ENCODE peak calls at places on chromosomes 4 and X, in seven cellular contexts. D, E, Q, K, I, T and J are unnamed samples.

GRCh38 chrX:150450519-150451177 is 87.5 kb downstream of the MAMLD1 start:
- DNase-seq in T (no peak), Q (no peak), K (no peak), D (no peak), E (no peak), I (no peak), J (no peak)

GRCh38 chr4:182102576-182102975 is 140.6 kb upstream of the TENM3 start:
- DNase-seq in I (no peak), T (no peak), K (no peak), D (no peak), E (no peak), Q (no peak), J (no peak)

GRCh38 chr4:77104405-77105292 is 28.9 kb upstream of the CCNI start:
- DNase-seq in T (no peak), Q (peak; percentile 52), K (peak; percentile 42), I (peak; percentile 61), E (peak; percentile 31), D (peak; percentile 32), J (no peak)

GRCh38 chrX:42952621-42953020 is 174.7 kb upstream of the PPP1R2C start:
- DNase-seq in T (no peak), K (no peak), D (no peak), I (no peak), E (no peak), Q (no peak), J (no peak)

GRCh38 chrX:17605676-17606075 is 131.6 kb upstream of the SCML1 start:
- DNase-seq in K (no peak), I (peak; percentile 56), T (no peak), E (no peak), Q (no peak), D (no peak), J (no peak)

GRCh38 chr4:41692717-41693345 is 55.7 kb downstream of the PHOX2B start:
- DNase-seq in D (peak; percentile 63), Q (peak; percentile 21), K (peak; percentile 53), E (peak; percentile 27), I (peak; percentile 46), T (no peak), J (peak; percentile 23)

GRCh38 chr4:139295317-139296299 is 5.7 kb upstream of the NAA15 start:
- DNase-seq in Q (peak; percentile 97), I (peak; percentile 91), T (peak; percentile 98), E (peak; percentile 97), K (peak; percentile 88), D (peak; percentile 92), J (peak; percentile 91)

GRCh38 chrX:44239036-44239435 is 104.4 kb downstream of the EFHC2 start:
- DNase-seq in D (no peak), I (no peak), Q (no peak), T (no peak), E (no peak), K (no peak), J (no peak)

GRCh38 chr4:5813882-5814255 is 79.0 kb downstream of the CRMP1 start:
- DNase-seq in E (no peak), I (no peak), K (no peak), D (no peak), T (no peak), Q (no peak), J (no peak)

GRCh38 chr4:126530996-126531585 is 1101.7 kb upstream of the INTU start:
- DNase-seq in E (no peak), D (peak; percentile 56), T (no peak), I (no peak), Q (no peak), K (peak; percentile 7), J (no peak)

GRCh38 chr4:6180841-6181631 is 19.3 kb downstream of the JAKMIP1 start:
- DNase-seq in K (no peak), T (no peak), D (no peak), I (no peak), E (no peak), Q (no peak), J (peak; percentile 66)

GRCh38 chr4:167028976-167029375 is 205.3 kb downstream of the SPOCK3 start:
- DNase-seq in E (no peak), K (no peak), D (no peak), Q (no peak), I (no peak), T (no peak), J (no peak)

GRCh38 chrX:44529315-44529714 is 13.3 kb downstream of the FUNDC1 start:
- DNase-seq in K (peak; percentile 22), D (peak; percentile 16), E (no peak), Q (no peak), T (no peak), I (no peak), J (no peak)

GRCh38 chr4:13483142-13484044 is 747 bp downstream of the RAB28 start:
- DNase-seq in K (peak; percentile 73), Q (peak; percentile 48), I (peak; percentile 72), T (no peak), E (peak; percentile 21), D (peak; percentile 71), J (no peak)

GRCh38 chr4:174314274-174314673 is 30.6 kb downstream of the CEP44 start:
- DNase-seq in I (no peak), K (no peak), E (no peak), T (no peak), Q (no peak), D (no peak), J (no peak)

GRCh38 chr4:109875106-109875505 is 27.2 kb downstream of the LRIT3 start:
- DNase-seq in D (no peak), T (no peak), K (no peak), Q (no peak), E (no peak), I (no peak), J (no peak)

GRCh38 chr4:176587920-176588319 is 204.8 kb downstream of the VEGFC start:
- DNase-seq in T (no peak), E (no peak), I (peak; percentile 97), D (peak; percentile 92), K (peak; percentile 92), Q (no peak), J (no peak)

GRCh38 chrX:85309717-85310116 is 65.9 kb downstream of the ZNF711 start:
- DNase-seq in K (no peak), T (no peak), D (no peak), I (no peak), E (no peak), Q (no peak), J (no peak)
- TF ChIP-seq CTCF in K (no peak), T (no peak), D (no peak), I (no peak), E (peak; percentile 51), Q (no peak), J (no peak)

GRCh38 chr4:113358784-113359183 is 309.3 kb downstream of the ANK2 start:
- DNase-seq in Q (no peak), E (no peak), T (no peak), D (peak; percentile 16), I (no peak), K (no peak), J (no peak)
- TF ChIP-seq CTCF in Q (no peak), E (no peak), T (no peak), D (peak; percentile 10), I (no peak), K (no peak), J (no peak)

GRCh38 chrX:48649109-48649508 is 34.5 kb upstream of the WAS start:
- DNase-seq in Q (no peak), K (peak; percentile 17), E (no peak), I (no peak), D (no peak), T (no peak), J (no peak)

GRCh38 chrX:48645669-48646068 is 37.9 kb upstream of the WAS start:
- DNase-seq in K (no peak), T (no peak), I (no peak), D (no peak), E (no peak), Q (no peak), J (no peak)

DNA sequence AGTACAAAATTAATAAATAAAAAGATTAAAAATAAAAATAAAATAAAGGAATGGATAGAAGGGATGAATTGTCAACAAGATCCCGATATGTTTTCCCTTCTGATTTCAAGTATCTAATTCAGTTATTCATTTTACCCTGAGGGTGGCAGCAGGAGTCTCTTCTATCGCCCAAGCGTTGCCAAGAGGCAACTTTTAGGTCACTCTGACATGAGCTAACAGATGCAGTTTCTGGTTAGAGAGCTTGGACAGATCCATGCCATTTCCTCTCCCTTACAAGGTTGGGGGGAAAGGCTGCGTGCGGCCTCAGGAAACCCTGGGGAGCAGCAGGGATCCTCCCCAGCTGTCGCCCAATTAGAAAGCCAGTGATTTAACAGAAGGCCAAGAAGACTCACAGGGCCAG is 35.3 kb upstream of the WAS start:
- DNase-seq in K (peak; percentile 63), D (peak; percentile 68), I (peak; percentile 65), Q (no peak), T (no peak), E (no peak), J (peak; percentile 32)
- TF ChIP-seq CTCF in K (peak; percentile 35), D (peak; percentile 34), I (peak; percentile 48), Q (peak; percentile 36), T (peak; percentile 37), E (no peak), J (no peak)

DNA sequence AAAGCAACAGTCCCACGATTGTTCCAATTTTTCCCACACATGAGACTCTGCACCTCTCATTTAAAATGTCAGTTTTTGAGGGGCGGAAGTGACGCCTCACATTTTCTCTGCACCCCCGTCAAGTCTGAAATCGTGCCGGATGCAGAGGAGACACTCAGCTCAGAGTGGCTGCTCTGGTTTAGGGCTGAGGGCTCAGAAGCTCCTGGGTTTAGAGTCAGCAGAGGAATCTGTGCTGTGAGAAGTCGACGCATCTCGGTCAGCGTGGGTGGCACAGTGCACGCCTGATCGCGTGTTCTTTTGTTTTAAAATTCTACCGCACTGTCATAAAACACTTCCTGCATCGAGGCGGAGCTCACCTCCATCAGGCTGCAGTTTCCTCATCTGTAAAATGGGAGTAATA is 116.7 kb upstream of the ADRA2C start:
- DNase-seq in E (no peak), D (no peak), I (no peak), Q (no peak), T (no peak), K (no peak), J (no peak)
- TF ChIP-seq CTCF in E (no peak), D (no peak), I (no peak), Q (no peak), T (no peak), K (no peak), J (no peak)

DNA sequence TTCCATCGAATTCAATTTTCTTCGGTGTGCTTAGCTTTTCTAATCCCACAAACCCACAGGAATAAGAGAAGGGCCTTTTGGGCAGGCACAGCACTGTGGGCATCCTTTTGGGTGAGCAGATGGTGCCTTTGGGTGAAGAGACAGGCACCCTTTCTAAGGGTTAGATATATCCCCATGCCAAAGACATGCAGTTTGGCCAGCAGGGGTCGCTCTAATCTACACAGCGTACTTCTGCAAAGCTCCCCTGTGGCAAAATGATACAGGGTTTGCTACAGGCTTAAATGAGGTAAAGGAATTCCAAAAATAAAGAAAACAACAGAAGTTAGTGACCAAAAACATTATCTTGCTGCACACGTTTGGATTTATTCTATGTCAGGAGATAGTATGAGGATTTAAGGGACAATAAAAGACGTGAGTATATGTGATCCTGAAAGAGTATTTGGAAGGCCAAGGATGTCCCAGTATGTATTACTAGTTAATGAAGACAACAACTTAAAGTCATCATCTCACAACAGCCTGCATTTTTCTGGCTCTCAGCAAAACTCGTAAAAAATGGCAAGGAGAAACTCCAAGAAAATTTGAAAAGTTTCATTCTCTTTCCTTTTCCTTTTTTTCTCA is 49.5 kb downstream of the PHEX start:
- DNase-seq in Q (peak; percentile 26), D (peak; percentile 81), K (peak; percentile 69), I (peak; percentile 61), E (peak; percentile 23), T (peak; percentile 59), J (no peak)
- TF ChIP-seq CTCF in Q (peak; percentile 45), D (peak; percentile 73), K (peak; percentile 87), I (peak; percentile 76), E (peak; percentile 47), T (peak; percentile 56), J (peak; percentile 24)